ENCODE peak calls at places on chromosomes 2 and 18, in nine cellular contexts. K, I, R, M, V, Q, E, Z and N are unnamed samples.

GRCh38 chr18:4074647-4075046 is 380.5 kb downstream of the DLGAP1 start:
- DNase-seq in K (no peak), I (no peak), R (no peak), M (no peak), V (no peak), Q (no peak), E (no peak), Z (no peak), N (no peak)

GRCh38 chr2:197293252-197294007 is 17.1 kb downstream of the ANKRD44 start:
- DNase-seq in K (no peak), I (no peak), R (no peak), M (no peak), V (no peak), Q (no peak), E (no peak), Z (peak), N (no peak)

GRCh38 chr2:238979636-238980035 is 131.8 kb downstream of the TWIST2 start:
- DNase-seq in K (no peak), I (no peak), R (no peak), M (no peak), V (peak), Q (no peak), E (no peak), Z (no peak), N (no peak)

GRCh38 chr2:114160263-114161001 is 270.5 kb downstream of the ACTR3 start:
- DNase-seq in K (no peak), I (no peak), R (no peak), M (no peak), V (no peak), Q (no peak), E (no peak), Z (no peak), N (no peak)

GRCh38 chr2:96225016-96225533 is 16.4 kb upstream of the STARD7 start:
- DNase-seq in K (no peak), I (no peak), R (no peak), M (peak), V (no peak), Q (no peak), E (no peak), Z (no peak), N (no peak)

GRCh38 chr2:221377597-221377996 is 194.5 kb downstream of the EPHA4 start:
- DNase-seq in K (no peak), I (no peak), R (no peak), M (no peak), V (no peak), Q (no peak), E (no peak), Z (no peak), N (no peak)

GRCh38 chr18:50190236-50190635 is 4.7 kb downstream of the MYO5B start:
- DNase-seq in K (no peak), I (no peak), R (no peak), M (no peak), V (no peak), Q (no peak), E (no peak), Z (no peak), N (no peak)

GRCh38 chr2:173522356-173522755 is 167.7 kb downstream of the CDCA7 start:
- DNase-seq in K (no peak), I (no peak), R (no peak), M (no peak), V (no peak), Q (no peak), E (no peak), Z (no peak), N (no peak)

GRCh38 chr2:228838819-228839218 is 432.3 kb downstream of the PID1 start:
- DNase-seq in K (no peak), I (no peak), R (no peak), M (no peak), V (no peak), Q (no peak), E (no peak), Z (no peak), N (no peak)

GRCh38 chr2:70201831-70202230 is 11.0 kb upstream of the C2orf42 start:
- DNase-seq in K (no peak), I (no peak), R (no peak), M (no peak), V (no peak), Q (no peak), E (no peak), Z (no peak), N (no peak)

GRCh38 chr2:28956415-28956826 is 24.7 kb upstream of the TOGARAM2 start:
- DNase-seq in K (no peak), I (peak), R (peak), M (no peak), V (no peak), Q (no peak), E (peak), Z (no peak), N (no peak)

GRCh38 chr2:185628985-185629384 is 109.6 kb upstream of the FSIP2 start:
- DNase-seq in K (no peak), I (no peak), R (no peak), M (no peak), V (no peak), Q (no peak), E (peak), Z (no peak), N (no peak)